ENCODE peak calls at places on chromosomes 11 and 22, in six cellular contexts. One of them, this sample, is unnamed.

GRCh38 chr22:27170491-27170890 is 513.1 kb downstream of the MIAT start:
- DNase-seq in activated T-cell treated with anti-CD3 and anti-CD28 coated beads for 1 hour: no peak
- DNase-seq in EL: peak
- DNase-seq in stimulated activated CD4-positive, alpha-beta T cell treated with anti-CD3 and anti-CD28 coated beads, Interleukin-15, amount 100 ng/mL, for 24 hours: no peak
- DNase-seq in KBM-7: no peak
- DNase-seq in activated T-helper 1 cell treated with Interleukin-2 at 50 U/mL for 16 hours: no peak
- DNase-seq in this sample: no peak

GRCh38 chr11:30447246-30447645 is 124.3 kb downstream of the ARL14EP start:
- DNase-seq in activated T-cell treated with anti-CD3 and anti-CD28 coated beads for 1 hour: no peak
- DNase-seq in EL: no peak
- DNase-seq in stimulated activated CD4-positive, alpha-beta T cell treated with anti-CD3 and anti-CD28 coated beads, Interleukin-15, amount 100 ng/mL, for 24 hours: no peak
- DNase-seq in KBM-7: no peak
- DNase-seq in activated T-helper 1 cell treated with Interleukin-2 at 50 U/mL for 16 hours: no peak
- DNase-seq in this sample: no peak

GRCh38 chr11:102050927-102051575 is 3.8 kb downstream of the CFAP300 start:
- DNase-seq in activated T-cell treated with anti-CD3 and anti-CD28 coated beads for 1 hour: no peak
- DNase-seq in EL: no peak
- DNase-seq in stimulated activated CD4-positive, alpha-beta T cell treated with anti-CD3 and anti-CD28 coated beads, Interleukin-15, amount 100 ng/mL, for 24 hours: no peak
- DNase-seq in KBM-7: no peak
- DNase-seq in activated T-helper 1 cell treated with Interleukin-2 at 50 U/mL for 16 hours: no peak
- DNase-seq in this sample: no peak

GRCh38 chr11:121004196-121004840 is 19.6 kb upstream of the TBCEL start:
- DNase-seq in activated T-cell treated with anti-CD3 and anti-CD28 coated beads for 1 hour: no peak
- DNase-seq in EL: no peak
- DNase-seq in stimulated activated CD4-positive, alpha-beta T cell treated with anti-CD3 and anti-CD28 coated beads, Interleukin-15, amount 100 ng/mL, for 24 hours: no peak
- DNase-seq in KBM-7: no peak
- DNase-seq in activated T-helper 1 cell treated with Interleukin-2 at 50 U/mL for 16 hours: no peak
- DNase-seq in this sample: no peak

GRCh38 chr11:61053198-61053597 is 49.1 kb upstream of the CD5 start:
- DNase-seq in activated T-cell treated with anti-CD3 and anti-CD28 coated beads for 1 hour: no peak
- DNase-seq in EL: no peak
- DNase-seq in stimulated activated CD4-positive, alpha-beta T cell treated with anti-CD3 and anti-CD28 coated beads, Interleukin-15, amount 100 ng/mL, for 24 hours: no peak
- DNase-seq in KBM-7: no peak
- DNase-seq in activated T-helper 1 cell treated with Interleukin-2 at 50 U/mL for 16 hours: no peak
- DNase-seq in this sample: no peak

GRCh38 chr11:112228706-112229105 is 2.5 kb downstream of the PTS start:
- DNase-seq in activated T-cell treated with anti-CD3 and anti-CD28 coated beads for 1 hour: no peak
- DNase-seq in EL: no peak
- DNase-seq in stimulated activated CD4-positive, alpha-beta T cell treated with anti-CD3 and anti-CD28 coated beads, Interleukin-15, amount 100 ng/mL, for 24 hours: no peak
- DNase-seq in KBM-7: no peak
- DNase-seq in activated T-helper 1 cell treated with Interleukin-2 at 50 U/mL for 16 hours: no peak
- DNase-seq in this sample: no peak

GRCh38 chr11:18748766-18749375 is 22.9 kb upstream of the IGSF22 start:
- DNase-seq in activated T-cell treated with anti-CD3 and anti-CD28 coated beads for 1 hour: no peak
- DNase-seq in EL: no peak
- DNase-seq in stimulated activated CD4-positive, alpha-beta T cell treated with anti-CD3 and anti-CD28 coated beads, Interleukin-15, amount 100 ng/mL, for 24 hours: no peak
- DNase-seq in KBM-7: no peak
- DNase-seq in activated T-helper 1 cell treated with Interleukin-2 at 50 U/mL for 16 hours: no peak
- DNase-seq in this sample: no peak

GRCh38 chr11:124793466-124794278 is 6.5 kb downstream of the MSANTD2 start:
- DNase-seq in activated T-cell treated with anti-CD3 and anti-CD28 coated beads for 1 hour: no peak
- DNase-seq in EL: peak
- DNase-seq in stimulated activated CD4-positive, alpha-beta T cell treated with anti-CD3 and anti-CD28 coated beads, Interleukin-15, amount 100 ng/mL, for 24 hours: peak
- DNase-seq in KBM-7: peak
- DNase-seq in activated T-helper 1 cell treated with Interleukin-2 at 50 U/mL for 16 hours: no peak
- DNase-seq in this sample: no peak

GRCh38 chr11:119793335-119793984 is 64.5 kb upstream of the NECTIN1 start:
- DNase-seq in activated T-cell treated with anti-CD3 and anti-CD28 coated beads for 1 hour: no peak
- DNase-seq in EL: no peak
- DNase-seq in stimulated activated CD4-positive, alpha-beta T cell treated with anti-CD3 and anti-CD28 coated beads, Interleukin-15, amount 100 ng/mL, for 24 hours: no peak
- DNase-seq in KBM-7: no peak
- DNase-seq in activated T-helper 1 cell treated with Interleukin-2 at 50 U/mL for 16 hours: no peak
- DNase-seq in this sample: no peak

This sample was measured in activated gamma-delta T cell treated with anti-CD3 and anti-CD28 coated beads, Interleukin-2, amount 50 U/mL, for 16 hours.